ENCODE peak calls at places on chromosomes 11 and 22, in eight cellular contexts. I is IMR-90, S is colonic mucosa, M is kidney epithelial cell, B is lower leg skin, N is GM23338, Z is cardiac muscle cell, G is ovary. U is an unnamed sample.

GRCh38 chr22:46754110-46754799 is 8.2 kb upstream of the TBC1D22A start:
- DNase-seq in B (peak), N (no peak), G (peak), I (peak), S (peak), M (peak), Z (peak), U (peak)

GRCh38 chr22:24063986-24064385 is 52.9 kb downstream of the CABIN1 start:
- DNase-seq in N (no peak), I (no peak), B (no peak), M (no peak), Z (no peak), G (no peak), S (no peak), U (no peak)

GRCh38 chr22:26047516-26047915 is 121.7 kb upstream of the SEZ6L start:
- DNase-seq in M (no peak), I (no peak), Z (no peak), S (no peak), N (no peak), G (no peak), B (peak), U (no peak)

GRCh38 chr11:115539844-115540243 is 35.6 kb upstream of the CADM1 start:
- DNase-seq in G (no peak), B (no peak), S (no peak), M (no peak), Z (no peak), I (no peak), N (no peak), U (no peak)

GRCh38 chr11:83823461-83824025 is 537.4 kb upstream of the CCDC90B start:
- DNase-seq in M (no peak), Z (no peak), N (no peak), G (no peak), S (no peak), B (no peak), I (peak), U (no peak)

GRCh38 chr11:43382614-43383013 is 23.9 kb downstream of the TTC17 start:
- DNase-seq in M (no peak), S (no peak), Z (no peak), I (no peak), G (no peak), B (no peak), N (no peak), U (no peak)

GRCh38 chr11:12248330-12248729 is 129.0 kb upstream of the PARVA start:
- DNase-seq in G (peak), S (peak), M (no peak), N (peak), B (no peak), Z (peak), I (peak), U (no peak)

GRCh38 chr11:73266644-73267015 is 5.5 kb upstream of the P2RY6 start:
- DNase-seq in N (no peak), Z (no peak), G (no peak), I (no peak), B (peak), S (no peak), M (no peak), U (no peak)

GRCh38 chr22:21074092-21074715 is 28.5 kb downstream of the LRRC74B start:
- DNase-seq in I (peak), N (no peak), M (peak), G (no peak), B (no peak), Z (peak), S (no peak), U (no peak)

GRCh38 chr22:26893034-26893710 is 235.8 kb downstream of the MIAT start:
- DNase-seq in B (no peak), S (no peak), M (no peak), Z (no peak), N (peak), I (no peak), G (no peak), U (no peak)

GRCh38 chr22:20203142-20204099 is 52.6 kb upstream of the CCDC188 start:
- DNase-seq in Z (no peak), G (no peak), N (peak), B (no peak), I (peak), M (peak), S (no peak), U (no peak)

GRCh38 chr11:75462117-75462653 is 29.2 kb upstream of the KLHL35 start:
- DNase-seq in Z (no peak), M (no peak), S (no peak), N (peak), B (no peak), G (no peak), I (no peak), U (no peak)

GRCh38 chr11:9461760-9462134 is 935 bp downstream of the ZNF143 start:
- DNase-seq in N (no peak), S (no peak), I (peak), B (no peak), M (no peak), Z (peak), G (no peak), U (no peak)

GRCh38 chr11:86592659-86593451 is 79.6 kb downstream of the ME3 start:
- DNase-seq in I (peak), N (no peak), Z (peak), G (peak), M (peak), B (peak), S (peak), U (peak)

GRCh38 chr22:32310777-32311176 is 46.9 kb upstream of the RFPL3 start:
- DNase-seq in S (no peak), M (no peak), N (no peak), G (no peak), B (peak), I (no peak), Z (no peak), U (no peak)

DNA sequence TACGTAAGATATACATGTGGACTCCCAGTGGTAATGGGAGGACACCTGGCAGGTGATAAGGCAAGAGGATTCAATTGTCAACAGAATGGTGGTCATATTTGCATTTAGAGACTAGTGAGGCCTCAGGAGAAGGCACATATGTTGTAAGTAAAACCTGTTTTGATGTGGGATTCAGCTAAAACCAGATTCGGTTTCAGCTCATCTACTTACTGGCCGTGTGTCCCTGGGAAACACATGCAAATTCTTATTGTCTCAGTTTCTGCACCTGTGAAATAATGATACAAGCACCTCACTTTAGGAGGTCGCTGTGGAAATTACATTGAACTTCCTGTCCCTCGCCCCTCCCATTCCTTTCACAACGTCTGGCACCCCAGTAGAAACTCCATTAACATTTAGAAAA is 78.9 kb upstream of the FIBIN start:
- DNase-seq in B (no peak), Z (no peak), S (no peak), M (no peak), G (no peak), N (peak), I (no peak), U (no peak)
- H3K4me3 ChIP-seq in B (no peak), Z (no peak), S (no peak), M (no peak), G (no peak), N (no peak), I (no peak), U (no peak)

GRCh38 chr11:68002575-68002942 is 1.3 kb downstream of the UNC93B1 start:
- DNase-seq in B (no peak), M (no peak), I (no peak), S (no peak), N (no peak), Z (no peak), G (no peak), U (no peak)
- H3K4me3 ChIP-seq in B (no peak), M (no peak), I (no peak), S (peak), N (peak), Z (no peak), G (no peak), U (no peak)

GRCh38 chr22:41991111-41991510 is 7.5 kb upstream of the WBP2NL start:
- DNase-seq in G (no peak), I (no peak), M (no peak), Z (no peak), B (peak), N (no peak), S (no peak), U (no peak)
- H3K4me3 ChIP-seq in G (no peak), I (no peak), M (no peak), Z (no peak), B (no peak), N (no peak), S (no peak), U (no peak)

GRCh38 chr11:121265586-121265985 is 27.0 kb upstream of the SC5D start:
- DNase-seq in Z (no peak), S (no peak), N (no peak), I (no peak), B (no peak), M (no peak), G (no peak), U (no peak)
- H3K4me3 ChIP-seq in Z (no peak), S (no peak), N (no peak), I (no peak), B (no peak), M (no peak), G (no peak), U (no peak)